ENCODE peak calls at places on chromosomes 4 and X, in six cellular contexts. T is mesendoderm, I is H9, Y is H1, N is mesenchymal stem cell, B is neuronal stem cell. U is an unnamed sample.

GRCh38 chr4:47031011-47031678 is at the start of gene GABRB1:
- DNase-seq in T (peak), I (peak), Y (peak), N (peak), B (peak), U (peak)

GRCh38 chr4:174316954-174317353 is 33.2 kb downstream of the CEP44 start:
- DNase-seq in T (no peak), I (no peak), Y (no peak), N (peak), B (no peak), U (peak)

GRCh38 chrX:29911673-29912072 is 303.7 kb upstream of the MAGEB2 start:
- DNase-seq in T (no peak), I (no peak), Y (no peak), N (no peak), B (no peak), U (no peak)

GRCh38 chrX:42544883-42545282 is 233.1 kb downstream of the PPP1R2C start:
- DNase-seq in T (no peak), I (no peak), Y (no peak), N (no peak), B (no peak), U (no peak)

GRCh38 chr4:141576585-141577110 is 59.7 kb upstream of the IL15 start:
- DNase-seq in T (no peak), I (no peak), Y (no peak), N (no peak), B (no peak), U (no peak)

GRCh38 chr4:8160572-8160971 is 2.0 kb upstream of the ABLIM2 start:
- DNase-seq in T (no peak), I (no peak), Y (no peak), N (no peak), B (no peak), U (no peak)

GRCh38 chrX:108362026-108362425 is 76.2 kb downstream of the COL4A6 start:
- DNase-seq in T (no peak), I (no peak), Y (no peak), N (peak), B (no peak), U (no peak)

GRCh38 chr4:106698621-106699195 is 330.1 kb upstream of the GIMD1 start:
- DNase-seq in T (no peak), I (no peak), Y (no peak), N (no peak), B (no peak), U (no peak)

GRCh38 chr4:38734886-38735285 is 47.9 kb downstream of the TLR10 start:
- DNase-seq in T (no peak), I (no peak), Y (no peak), N (no peak), B (no peak), U (no peak)

GRCh38 chr4:1711055-1711905 is 839 bp downstream of the SLBP start:
- DNase-seq in T (peak), I (peak), Y (no peak), N (peak), B (no peak), U (peak)

GRCh38 chrX:155314260-155314659 is 20.2 kb downstream of the CLIC2 start:
- DNase-seq in T (peak), I (peak), Y (no peak), N (no peak), B (no peak), U (no peak)

GRCh38 chrX:27966955-27967354 is 14.3 kb downstream of the DCAF8L1 start:
- DNase-seq in T (no peak), I (no peak), Y (no peak), N (peak), B (no peak), U (peak)

GRCh38 chr4:119046263-119046662 is 89.4 kb upstream of the MYOZ2 start:
- DNase-seq in T (no peak), I (no peak), Y (no peak), N (no peak), B (no peak), U (no peak)

DNA sequence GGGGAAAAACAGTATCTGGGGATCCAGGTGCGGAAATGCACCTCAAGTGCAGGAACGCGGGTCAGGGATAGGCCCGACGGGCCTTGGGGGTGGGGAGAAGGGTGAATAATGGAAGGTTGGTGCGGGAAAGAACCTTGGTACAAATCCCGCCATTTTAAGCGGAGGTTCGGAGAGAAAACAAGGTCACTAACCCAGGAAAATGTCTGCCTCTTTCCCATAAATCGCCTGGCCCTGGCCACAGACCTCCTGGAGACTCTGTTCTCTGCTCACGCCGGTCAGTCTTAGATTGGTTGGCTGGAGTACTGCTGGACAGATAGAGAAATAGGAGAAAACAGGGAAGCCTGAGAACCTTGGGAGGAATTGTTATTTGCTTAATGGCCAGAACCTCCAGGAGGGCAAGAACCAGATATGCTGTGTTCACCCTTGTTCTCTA is 897 bp upstream of the FBXL5 start:
- DNase-seq in T (peak), I (peak), Y (peak), N (no peak), B (peak), U (no peak)
- H2BK15ac ChIP-seq in T (no peak), I (no peak), Y (no peak), N (peak), B (peak), U (no peak)

DNA sequence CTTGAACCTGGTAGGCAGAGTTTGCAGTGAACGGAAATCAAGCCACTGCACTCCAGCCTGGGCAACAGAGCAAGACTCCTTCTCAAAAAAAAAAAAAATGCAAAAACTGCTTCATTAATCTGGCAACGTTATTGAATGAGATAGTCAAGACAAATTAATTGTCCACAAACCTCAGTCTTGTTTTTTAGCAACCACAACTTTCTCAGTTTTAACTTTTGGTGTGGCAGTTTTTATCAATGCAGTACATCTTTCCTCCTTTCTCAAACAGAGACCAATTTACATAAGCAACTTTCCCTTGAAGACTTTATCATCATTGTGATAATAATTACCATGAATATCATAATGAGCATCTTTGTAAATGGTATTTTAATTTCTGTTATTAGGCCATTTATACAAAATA is 61.7 kb upstream of the GALNTL6 start:
- DNase-seq in T (no peak), I (no peak), Y (no peak), N (no peak), B (no peak), U (no peak)
- H2BK15ac ChIP-seq in T (no peak), I (no peak), Y (no peak), N (no peak), B (no peak), U (no peak)

GRCh38 chr4:113603926-113604325 is 157.6 kb downstream of the CAMK2D start:
- DNase-seq in T (no peak), I (no peak), Y (no peak), N (no peak), B (no peak), U (peak)
- H2BK15ac ChIP-seq in T (no peak), I (no peak), Y (no peak), N (no peak), B (no peak), U (no peak)

GRCh38 chrX:41333994-41334865 is at the start of gene DDX3X:
- DNase-seq in T (peak), I (peak), Y (peak), N (peak), B (peak), U (peak)

GRCh38 chrX:41335590-41336331 is 1.8 kb downstream of the DDX3X start:
- DNase-seq in T (no peak), I (no peak), Y (no peak), N (no peak), B (no peak), U (peak)

GRCh38 chrX:41333744-41333993 is 293 bp upstream of the DDX3X start:
- DNase-seq in T (peak), I (no peak), Y (no peak), N (peak), B (peak), U (peak)

GRCh38 chrX:41336447-41336846 is 2.5 kb downstream of the DDX3X start:
- DNase-seq in T (no peak), I (no peak), Y (no peak), N (no peak), B (no peak), U (no peak)

DNA sequence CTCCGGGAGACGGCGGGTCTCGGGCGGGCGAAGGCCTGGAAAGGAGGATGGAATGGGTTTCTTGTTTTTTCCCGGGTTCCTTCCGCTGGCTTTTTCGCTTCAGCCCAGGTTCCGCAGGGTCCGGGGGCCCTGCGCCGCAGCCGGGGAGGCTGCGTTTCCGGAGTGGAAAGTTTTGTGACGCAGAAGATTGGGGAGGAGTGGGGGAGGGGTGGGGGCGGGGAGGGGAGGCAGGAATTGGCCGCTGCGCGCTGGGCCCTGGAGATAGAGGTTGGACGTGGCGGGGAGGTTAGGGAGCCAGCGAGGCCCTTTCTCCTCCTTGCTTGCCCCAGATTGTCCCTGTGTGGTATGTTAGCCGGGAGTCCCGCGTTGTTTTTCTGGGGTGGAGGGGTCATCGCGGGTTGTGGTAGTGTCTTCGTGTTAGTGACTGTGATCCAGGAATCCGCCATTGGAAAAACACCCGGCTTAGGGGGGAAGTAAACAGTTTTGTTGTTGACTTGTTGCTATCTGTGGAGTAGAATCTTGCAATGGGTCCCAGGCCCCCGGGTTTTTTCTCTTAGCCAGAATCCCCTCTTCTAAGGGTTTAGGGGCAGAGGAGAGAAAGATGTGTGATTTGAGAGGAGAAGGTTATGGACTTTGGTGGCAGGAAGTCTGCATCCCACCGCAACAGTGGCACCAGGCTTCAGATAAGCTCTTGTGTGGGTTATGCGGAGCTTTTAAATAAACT is 1.1 kb downstream of the DDX3X start:
- DNase-seq in T (peak), I (peak), Y (no peak), N (peak), B (no peak), U (peak)
- H2BK15ac ChIP-seq in T (no peak), I (no peak), Y (no peak), N (peak), B (no peak), U (no peak)

U was measured in IMR-90.